ENCODE peak calls at places on chromosomes 7 and 10, in eight cellular contexts. C is IMR-90, F is testis, G is HCT116, A is body of pancreas, S is transverse colon, Y is Peyer's patch, O is esophagus squamous epithelium. V is an unnamed sample.

GRCh38 chr7:112331495-112331894 is 118.8 kb upstream of the IFRD1 start:
- DNase-seq in C (no peak), F (no peak), G (no peak), A (no peak), S (no peak), Y (no peak), O (no peak), V (no peak)

GRCh38 chr10:119153661-119154060 is 11.9 kb downstream of the SFXN4 start:
- DNase-seq in C (no peak), F (no peak), G (no peak), A (no peak), S (no peak), Y (no peak), O (no peak), V (no peak)

GRCh38 chr10:131844546-131845084 is 56.2 kb upstream of the PPP2R2D start:
- DNase-seq in C (no peak), F (no peak), G (no peak), A (no peak), S (no peak), Y (peak; percentile 30), O (no peak), V (no peak)

GRCh38 chr7:91632234-91632947 is 248.1 kb downstream of the MTERF1 start:
- DNase-seq in C (no peak), F (no peak), G (no peak), A (no peak), S (no peak), Y (no peak), O (no peak), V (no peak)

GRCh38 chr7:118129037-118129436 is 54.9 kb upstream of the LSM8 start:
- DNase-seq in C (no peak), F (no peak), G (no peak), A (no peak), S (no peak), Y (no peak), O (no peak), V (no peak)

GRCh38 chr10:124557648-124558338 is 96.2 kb downstream of the LHPP start:
- DNase-seq in C (no peak), F (peak; percentile 46), G (no peak), A (no peak), S (no peak), Y (no peak), O (no peak), V (no peak)

GRCh38 chr7:50068850-50069551 is 24.0 kb downstream of the ZPBP start:
- DNase-seq in C (no peak), F (no peak), G (peak; percentile 22), A (peak; percentile 69), S (peak; percentile 28), Y (peak; percentile 48), O (no peak), V (peak; percentile 8)

GRCh38 chr10:9060314-9060713 is 1005.8 kb downstream of the GATA3 start:
- DNase-seq in C (no peak), F (no peak), G (no peak), A (no peak), S (no peak), Y (no peak), O (no peak), V (no peak)

GRCh38 chr7:32582036-32582435 is 86.7 kb downstream of the AVL9 start:
- DNase-seq in C (peak; percentile 35), F (no peak), G (no peak), A (no peak), S (no peak), Y (no peak), O (no peak), V (no peak)

GRCh38 chr10:70660722-70661121 is 11.6 kb upstream of the ADAMTS14 start:
- DNase-seq in C (no peak), F (no peak), G (no peak), A (no peak), S (no peak), Y (no peak), O (no peak), V (no peak)

DNA sequence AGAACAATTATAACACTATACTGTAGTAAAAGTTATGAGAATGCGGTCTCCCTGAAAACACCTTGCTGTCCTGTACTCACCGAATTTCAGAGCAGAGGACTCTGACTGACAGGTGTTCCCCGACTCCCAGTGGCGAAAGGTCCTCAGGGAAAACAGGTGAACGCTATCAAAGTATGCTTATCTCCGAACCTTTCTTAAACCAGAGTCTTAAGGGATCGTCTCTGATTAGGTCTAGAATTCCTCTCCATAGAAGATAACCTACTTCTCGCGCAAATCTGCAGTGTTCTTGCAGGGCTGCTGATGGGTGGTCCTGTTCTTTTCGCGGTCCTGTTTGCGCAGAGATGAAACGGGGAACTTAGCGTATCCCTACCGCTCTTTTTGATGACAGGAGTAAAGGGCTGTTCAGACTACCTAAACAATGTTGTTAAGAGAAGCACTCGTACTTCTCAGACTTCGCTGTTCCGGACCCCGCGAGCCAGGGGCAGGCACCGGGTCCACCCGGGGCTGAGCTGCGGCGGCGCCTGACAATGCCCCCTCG is 981 bp upstream of the ZMYND11 start:
- DNase-seq in C (peak; percentile 6), F (peak; percentile 27), G (no peak), A (peak; percentile 25), S (no peak), Y (no peak), O (no peak), V (no peak)
- TF ChIP-seq POLR2A in C (no peak), F (no peak), G (no peak), A (no peak), S (no peak), Y (no peak), O (no peak), V (no peak)

GRCh38 chr10:34528320-34528719 is 286.8 kb downstream of the PARD3 start:
- DNase-seq in C (peak; percentile 93), F (no peak), G (peak; percentile 92), A (no peak), S (no peak), Y (no peak), O (no peak), V (no peak)
- H3K4me3 ChIP-seq in C (no peak overlapping the region), F (no peak overlapping the region), G (no peak overlapping the region), A (no peak overlapping the region), S (no peak overlapping the region), Y (no peak overlapping the region), O (no peak overlapping the region), V (no peak overlapping the region)

GRCh38 chr10:113169853-113170455 is 219.9 kb downstream of the TCF7L2 start:
- DNase-seq in C (no peak), F (no peak), G (no peak), A (no peak), S (no peak), Y (no peak), O (no peak), V (no peak)

GRCh38 chr10:113168560-113168959 is 218.5 kb downstream of the TCF7L2 start:
- DNase-seq in C (no peak), F (no peak), G (no peak), A (no peak), S (no peak), Y (no peak), O (no peak), V (no peak)

GRCh38 chr10:113171662-113172061 is 221.6 kb downstream of the TCF7L2 start:
- DNase-seq in C (no peak), F (no peak), G (no peak), A (no peak), S (no peak), Y (no peak), O (no peak), V (no peak)

GRCh38 chr10:113167702-113168101 is 217.7 kb downstream of the TCF7L2 start:
- DNase-seq in C (no peak), F (no peak), G (no peak), A (no peak), S (no peak), Y (no peak), O (no peak), V (no peak)

GRCh38 chr10:113169111-113169510 is 219.1 kb downstream of the TCF7L2 start:
- DNase-seq in C (no peak), F (no peak), G (no peak), A (no peak), S (no peak), Y (no peak), O (no peak), V (no peak)
- TF ChIP-seq POLR2A in C (no peak), F (no peak), G (no peak), A (no peak), S (no peak), Y (no peak), O (no peak), V (no peak)

GRCh38 chr10:93849605-93850004 is 44.2 kb upstream of the SLC35G1 start:
- DNase-seq in C (no peak), F (no peak), G (no peak), A (no peak), S (no peak), Y (no peak), O (no peak), V (no peak)
- H3K4me3 ChIP-seq in C (no peak overlapping the region), F (no peak overlapping the region), G (no peak overlapping the region), A (no peak overlapping the region), S (no peak overlapping the region), Y (no peak overlapping the region), O (no peak overlapping the region), V (no peak overlapping the region)

GRCh38 chr10:129972966-129973673 is 9.0 kb upstream of the EBF3 start:
- DNase-seq in C (no peak), F (no peak), G (no peak), A (no peak), S (no peak), Y (no peak), O (no peak), V (no peak)
- TF ChIP-seq POLR2A in C (no peak), F (no peak), G (no peak), A (no peak), S (no peak), Y (no peak), O (no peak), V (no peak)

GRCh38 chr10:525565-526315 is 163.7 kb downstream of the DIP2C start:
- DNase-seq in C (peak; percentile 61), F (no peak), G (no peak), A (no peak), S (no peak), Y (no peak), O (no peak), V (no peak)
- H3K4me3 ChIP-seq in C (no peak overlapping the region), F (no peak overlapping the region), G (no peak overlapping the region), A (no peak overlapping the region), S (no peak overlapping the region), Y (no peak overlapping the region), O (no peak overlapping the region), V (no peak overlapping the region)

DNA sequence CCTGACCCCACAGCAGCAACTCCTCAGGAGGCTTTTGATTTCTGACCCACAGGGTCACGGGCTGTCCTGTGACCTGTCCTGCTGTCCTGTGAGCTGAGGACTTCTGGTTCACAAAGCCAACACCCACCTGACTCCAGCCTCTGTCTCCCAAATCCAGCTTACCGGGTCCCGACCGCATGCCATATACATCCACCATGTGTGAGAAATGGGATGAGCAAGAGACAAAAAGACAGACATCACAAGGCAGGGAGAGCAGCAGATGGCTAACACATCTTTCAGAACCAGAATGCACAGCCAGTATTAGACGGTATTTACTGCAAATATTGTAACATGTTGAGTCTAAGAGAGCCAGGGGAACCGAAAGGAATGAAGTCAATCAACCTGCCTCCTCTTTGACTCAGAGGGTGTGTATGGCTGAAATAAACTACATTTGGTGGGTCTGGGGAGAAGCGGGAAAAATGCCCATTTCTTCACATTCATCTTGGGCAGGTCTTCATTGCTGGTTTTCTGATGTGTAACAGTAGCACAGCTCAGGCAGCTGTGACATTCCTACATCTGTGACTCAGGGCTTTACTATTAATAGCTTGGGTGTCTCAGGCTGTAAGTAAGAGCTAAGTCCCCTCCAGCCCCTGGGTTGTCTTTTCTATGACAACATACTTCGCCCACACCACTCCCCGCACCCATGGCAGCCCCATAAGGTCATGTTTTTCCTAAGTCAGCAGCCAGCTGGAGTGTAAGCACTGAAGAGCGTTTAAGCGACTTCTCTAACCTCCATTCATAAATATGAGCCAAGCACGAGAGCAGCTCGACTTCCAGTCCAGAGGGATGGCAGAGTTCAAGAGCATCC is 25.0 kb downstream of the ABLIM1 start:
- DNase-seq in C (peak; percentile 94), F (peak; percentile 28), G (peak; percentile 59), A (peak; percentile 26), S (no peak), Y (no peak), O (no peak), V (no peak)
- TF ChIP-seq POLR2A in C (no peak), F (no peak), G (no peak), A (no peak), S (no peak), Y (no peak), O (no peak), V (no peak)

V was measured in NB4.